ENCODE peak calls at places on chromosomes 3 and 15, in six cellular contexts. One of them, this sample, is unnamed.

GRCh38 chr3:197417896-197418618 is 119.6 kb upstream of the DLG1 start:
- DNase-seq in CD8-positive, alpha-beta T cell: no peak
- DNase-seq in stomach: no peak
- DNase-seq in tibial artery: no peak
- DNase-seq in OCI-LY7: no peak
- DNase-seq in RWPE1: no peak
- DNase-seq in this sample: no peak

GRCh38 chr3:158269896-158270295 is 160.0 kb downstream of the RSRC1 start:
- DNase-seq in CD8-positive, alpha-beta T cell: no peak
- DNase-seq in stomach: no peak
- DNase-seq in tibial artery: no peak
- DNase-seq in OCI-LY7: no peak
- DNase-seq in RWPE1: peak
- DNase-seq in this sample: no peak

GRCh38 chr15:48427960-48428547 is 96.8 kb downstream of the DUT start:
- DNase-seq in CD8-positive, alpha-beta T cell: no peak
- DNase-seq in stomach: no peak
- DNase-seq in tibial artery: no peak
- DNase-seq in OCI-LY7: no peak
- DNase-seq in RWPE1: peak
- DNase-seq in this sample: no peak

GRCh38 chr15:63388511-63388910 is 6.9 kb upstream of the CA12 start:
- DNase-seq in CD8-positive, alpha-beta T cell: no peak
- DNase-seq in stomach: no peak
- DNase-seq in tibial artery: no peak
- DNase-seq in OCI-LY7: no peak
- DNase-seq in RWPE1: no peak
- DNase-seq in this sample: no peak

GRCh38 chr15:23854535-23855252 is 167.6 kb upstream of the NDN start:
- DNase-seq in CD8-positive, alpha-beta T cell: no peak
- DNase-seq in stomach: no peak
- DNase-seq in tibial artery: no peak
- DNase-seq in OCI-LY7: no peak
- DNase-seq in RWPE1: no peak
- DNase-seq in this sample: peak

GRCh38 chr15:90024406-90024805 is 23.3 kb downstream of the ZNF710 start:
- DNase-seq in CD8-positive, alpha-beta T cell: no peak
- DNase-seq in stomach: no peak
- DNase-seq in tibial artery: peak
- DNase-seq in OCI-LY7: no peak
- DNase-seq in RWPE1: no peak
- DNase-seq in this sample: no peak

GRCh38 chr3:86921981-86922680 is 68.8 kb downstream of the VGLL3 start:
- DNase-seq in CD8-positive, alpha-beta T cell: no peak
- DNase-seq in stomach: no peak
- DNase-seq in tibial artery: no peak
- DNase-seq in OCI-LY7: no peak
- DNase-seq in RWPE1: no peak
- DNase-seq in this sample: no peak

GRCh38 chr15:89320200-89320599 is 14.4 kb downstream of the POLG start:
- DNase-seq in CD8-positive, alpha-beta T cell: no peak
- DNase-seq in stomach: no peak
- DNase-seq in tibial artery: no peak
- DNase-seq in OCI-LY7: no peak
- DNase-seq in RWPE1: no peak
- DNase-seq in this sample: no peak

GRCh38 chr15:96093063-96093462 is 237.4 kb upstream of the NR2F2 start:
- DNase-seq in CD8-positive, alpha-beta T cell: no peak
- DNase-seq in stomach: no peak
- DNase-seq in tibial artery: no peak
- DNase-seq in OCI-LY7: no peak
- DNase-seq in RWPE1: no peak
- DNase-seq in this sample: no peak

GRCh38 chr3:38723569-38724391 is 74.3 kb upstream of the SCN5A start:
- DNase-seq in CD8-positive, alpha-beta T cell: no peak
- DNase-seq in stomach: no peak
- DNase-seq in tibial artery: no peak
- DNase-seq in OCI-LY7: no peak
- DNase-seq in RWPE1: no peak
- DNase-seq in this sample: no peak

GRCh38 chr3:46849098-46849631 is 14.1 kb downstream of the MYL3 start:
- DNase-seq in CD8-positive, alpha-beta T cell: no peak
- DNase-seq in stomach: peak
- DNase-seq in tibial artery: peak
- DNase-seq in OCI-LY7: no peak
- DNase-seq in RWPE1: no peak
- DNase-seq in this sample: no peak

GRCh38 chr15:32819406-32819930 is 101.7 kb downstream of the GREM1 start:
- DNase-seq in CD8-positive, alpha-beta T cell: no peak
- DNase-seq in stomach: no peak
- DNase-seq in tibial artery: no peak
- DNase-seq in OCI-LY7: no peak
- DNase-seq in RWPE1: no peak
- DNase-seq in this sample: no peak

GRCh38 chr3:111669926-111670630 is 74.9 kb upstream of the ZBED2 start:
- DNase-seq in CD8-positive, alpha-beta T cell: no peak
- DNase-seq in stomach: no peak
- DNase-seq in tibial artery: no peak
- DNase-seq in OCI-LY7: no peak
- DNase-seq in RWPE1: no peak
- DNase-seq in this sample: no peak

GRCh38 chr3:47588587-47588986 is 9.9 kb upstream of the CSPG5 start:
- DNase-seq in CD8-positive, alpha-beta T cell: no peak
- DNase-seq in stomach: no peak
- DNase-seq in tibial artery: no peak
- DNase-seq in OCI-LY7: no peak
- DNase-seq in RWPE1: no peak
- DNase-seq in this sample: no peak

GRCh38 chr3:133962879-133963278 is 66.8 kb downstream of the SLCO2A1 start:
- DNase-seq in CD8-positive, alpha-beta T cell: no peak
- DNase-seq in stomach: no peak
- DNase-seq in tibial artery: no peak
- DNase-seq in OCI-LY7: no peak
- DNase-seq in RWPE1: peak
- DNase-seq in this sample: no peak

GRCh38 chr3:12774619-12775018 is 15.6 kb upstream of the TMEM40 start:
- DNase-seq in CD8-positive, alpha-beta T cell: no peak
- DNase-seq in stomach: no peak
- DNase-seq in tibial artery: no peak
- DNase-seq in OCI-LY7: no peak
- DNase-seq in RWPE1: no peak
- DNase-seq in this sample: no peak

DNA sequence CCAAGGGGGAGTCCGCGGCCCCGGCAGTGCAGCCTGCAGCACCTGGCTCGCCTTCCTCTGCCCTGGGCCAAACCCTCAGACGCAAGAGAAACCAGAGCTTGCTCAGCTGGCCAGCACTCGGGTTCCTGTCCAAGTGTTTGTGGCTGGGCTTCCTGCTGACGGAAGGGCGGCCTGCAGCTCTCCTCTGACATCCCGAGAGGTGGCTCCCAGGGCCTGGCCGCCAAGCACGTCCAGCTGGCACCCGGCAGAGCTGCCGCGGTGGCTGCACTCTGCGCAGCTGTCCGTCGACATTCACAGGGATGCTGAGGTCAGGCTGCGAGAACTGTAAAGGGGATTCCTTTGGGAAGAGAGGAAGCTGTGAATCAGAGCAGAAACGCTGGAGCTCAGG is 85.6 kb downstream of the CPN2 start:
- DNase-seq in CD8-positive, alpha-beta T cell: no peak
- DNase-seq in stomach: peak
- DNase-seq in tibial artery: peak
- DNase-seq in OCI-LY7: no peak
- DNase-seq in RWPE1: peak
- DNase-seq in this sample: no peak
- H3K27ac ChIP-seq in CD8-positive, alpha-beta T cell: no peak
- H3K27ac ChIP-seq in stomach: peak
- H3K27ac ChIP-seq in tibial artery: peak
- H3K27ac ChIP-seq in OCI-LY7: no peak
- H3K27ac ChIP-seq in RWPE1: peak
- H3K27ac ChIP-seq in this sample: no peak

DNA sequence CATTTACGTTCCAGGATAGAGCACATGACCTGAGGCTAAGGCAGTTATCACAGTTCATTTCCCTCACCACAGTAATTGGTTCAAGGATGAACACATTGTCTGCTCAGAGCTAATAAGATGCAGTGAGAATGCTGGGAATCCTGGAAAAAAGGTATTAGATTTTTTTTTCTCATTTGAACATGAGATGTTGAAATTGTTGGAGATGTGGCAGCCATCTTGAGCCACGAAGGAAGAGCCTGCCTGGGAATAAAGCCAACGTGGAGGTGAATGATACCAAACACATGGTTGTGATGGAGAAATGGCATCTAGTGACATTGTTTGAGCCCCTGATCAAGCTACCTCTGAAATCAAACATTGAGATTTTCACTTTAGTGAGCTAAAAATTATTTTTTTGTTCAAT is 16.0 kb upstream of the STT3B start:
- DNase-seq in CD8-positive, alpha-beta T cell: no peak
- DNase-seq in stomach: no peak
- DNase-seq in tibial artery: no peak
- DNase-seq in OCI-LY7: no peak
- DNase-seq in RWPE1: no peak
- DNase-seq in this sample: no peak
- H3K27ac ChIP-seq in CD8-positive, alpha-beta T cell: no peak
- H3K27ac ChIP-seq in stomach: no peak
- H3K27ac ChIP-seq in tibial artery: no peak
- H3K27ac ChIP-seq in OCI-LY7: no peak
- H3K27ac ChIP-seq in RWPE1: no peak
- H3K27ac ChIP-seq in this sample: no peak

GRCh38 chr3:124676236-124676635 is 54.0 kb upstream of the UMPS start:
- DNase-seq in CD8-positive, alpha-beta T cell: no peak
- DNase-seq in stomach: no peak
- DNase-seq in tibial artery: no peak
- DNase-seq in OCI-LY7: no peak
- DNase-seq in RWPE1: no peak
- DNase-seq in this sample: no peak
- H3K27ac ChIP-seq in CD8-positive, alpha-beta T cell: no peak
- H3K27ac ChIP-seq in stomach: no peak
- H3K27ac ChIP-seq in tibial artery: no peak
- H3K27ac ChIP-seq in OCI-LY7: no peak
- H3K27ac ChIP-seq in RWPE1: no peak
- H3K27ac ChIP-seq in this sample: no peak

GRCh38 chr3:55483196-55484095 is 3.7 kb downstream of the WNT5A start:
- DNase-seq in CD8-positive, alpha-beta T cell: no peak
- DNase-seq in stomach: no peak
- DNase-seq in tibial artery: no peak
- DNase-seq in OCI-LY7: no peak
- DNase-seq in RWPE1: no peak
- DNase-seq in this sample: no peak
- H3K27ac ChIP-seq in CD8-positive, alpha-beta T cell: no peak
- H3K27ac ChIP-seq in stomach: peak
- H3K27ac ChIP-seq in tibial artery: no peak
- H3K27ac ChIP-seq in OCI-LY7: no peak
- H3K27ac ChIP-seq in RWPE1: peak
- H3K27ac ChIP-seq in this sample: no peak

GRCh38 chr3:182978387-182978786 is 2.0 kb downstream of the DCUN1D1 start:
- DNase-seq in CD8-positive, alpha-beta T cell: no peak
- DNase-seq in stomach: no peak
- DNase-seq in tibial artery: no peak
- DNase-seq in OCI-LY7: no peak
- DNase-seq in RWPE1: no peak
- DNase-seq in this sample: no peak

GRCh38 chr3:182980204-182981037 is at the start of gene DCUN1D1:
- DNase-seq in CD8-positive, alpha-beta T cell: peak
- DNase-seq in stomach: peak
- DNase-seq in tibial artery: peak
- DNase-seq in OCI-LY7: peak
- DNase-seq in RWPE1: peak
- DNase-seq in this sample: peak

GRCh38 chr3:182981038-182981380 is 671 bp upstream of the DCUN1D1 start:
- DNase-seq in CD8-positive, alpha-beta T cell: no peak
- DNase-seq in stomach: no peak
- DNase-seq in tibial artery: peak
- DNase-seq in OCI-LY7: no peak
- DNase-seq in RWPE1: no peak
- DNase-seq in this sample: no peak

GRCh38 chr3:182979103-182979697 is 1.1 kb downstream of the DCUN1D1 start:
- DNase-seq in CD8-positive, alpha-beta T cell: no peak
- DNase-seq in stomach: no peak
- DNase-seq in tibial artery: no peak
- DNase-seq in OCI-LY7: peak
- DNase-seq in RWPE1: no peak
- DNase-seq in this sample: no peak

DNA sequence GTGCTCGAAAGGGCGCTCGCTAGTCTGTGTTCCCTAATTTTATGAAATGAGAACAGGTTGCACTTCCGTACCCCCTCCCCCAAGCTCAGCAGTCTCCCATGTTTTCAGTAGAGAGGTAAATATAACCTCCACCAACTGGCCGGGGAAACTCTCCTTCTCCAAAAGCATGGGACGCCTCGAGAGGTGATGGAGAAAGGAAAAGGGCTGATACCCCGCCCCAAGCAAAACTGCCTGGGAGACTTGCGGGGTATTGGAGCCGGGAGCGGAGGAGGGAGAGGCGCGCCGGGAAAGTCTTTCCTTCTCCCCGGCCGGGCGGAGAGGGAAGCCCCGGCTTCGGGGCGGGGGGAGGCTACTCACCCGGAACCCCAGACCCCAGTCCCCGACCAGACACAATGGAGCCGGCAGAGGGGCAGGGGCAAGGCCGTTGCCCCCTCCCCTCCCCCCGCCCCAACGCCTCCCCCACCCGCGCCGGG is 583 bp downstream of the DCUN1D1 start:
- DNase-seq in CD8-positive, alpha-beta T cell: no peak
- DNase-seq in stomach: no peak
- DNase-seq in tibial artery: peak
- DNase-seq in OCI-LY7: peak
- DNase-seq in RWPE1: peak
- DNase-seq in this sample: peak
- H3K27ac ChIP-seq in CD8-positive, alpha-beta T cell: peak
- H3K27ac ChIP-seq in stomach: peak
- H3K27ac ChIP-seq in tibial artery: peak
- H3K27ac ChIP-seq in OCI-LY7: peak
- H3K27ac ChIP-seq in RWPE1: peak
- H3K27ac ChIP-seq in this sample: peak

This sample was measured in DND-41.